ENCODE peak calls at places on chromosomes 1 and 21, in four cellular contexts. X is psoas muscle, Z is heart right ventricle, E is right cardiac atrium. S is an unnamed sample. For H3K4me1, the result is how much of the 10 kb centered on the place peaks cover.

GRCh38 chr1:243493156-243494129 is 237.6 kb downstream of the SDCCAG8 start:
- DNase-seq in X (peak), Z (no peak), E (no peak), S (no peak)

GRCh38 chr1:244049142-244049968 is 1.7 kb upstream of the ZBTB18 start:
- DNase-seq in E (peak), X (peak), Z (peak), S (peak)

GRCh38 chr1:201714542-201715276 is 114.2 kb upstream of the IPO9 start:
- DNase-seq in E (peak), Z (peak), X (peak), S (no peak)

GRCh38 chr21:38758815-38759214 is 46.9 kb upstream of the ETS2 start:
- DNase-seq in Z (no peak), X (no peak), E (no peak), S (no peak)

GRCh38 chr1:66294692-66295384 is 239.1 kb upstream of the SGIP1 start:
- DNase-seq in E (no peak), Z (no peak), X (no peak), S (no peak)

GRCh38 chr1:235470741-235471439 is 33.4 kb downstream of the B3GALNT2 start:
- DNase-seq in X (no peak), Z (no peak), E (no peak), S (no peak)

GRCh38 chr1:171763764-171764163 is 17.7 kb upstream of the METTL13 start:
- DNase-seq in X (no peak), Z (no peak), E (no peak), S (no peak)

GRCh38 chr1:40659649-40659947 is 5.9 kb downstream of the RIMS3 start:
- DNase-seq in Z (no peak), E (no peak), X (no peak), S (no peak)

GRCh38 chr1:119331915-119332314 is 36.7 kb upstream of the HAO2 start:
- DNase-seq in Z (no peak), E (no peak), X (no peak), S (no peak)

GRCh38 chr1:54996869-54997710 is 1.6 kb upstream of the BSND start:
- DNase-seq in E (no peak), Z (no peak), X (no peak), S (no peak)

GRCh38 chr1:84541679-84542078 is 32.6 kb downstream of the CTBS start:
- DNase-seq in X (no peak), E (no peak), Z (no peak), S (no peak)

GRCh38 chr1:62391369-62391971 is 45.4 kb upstream of the USP1 start:
- DNase-seq in Z (no peak), E (no peak), X (no peak), S (peak)

GRCh38 chr1:10793129-10793651 is 3.3 kb downstream of the CASZ1 start:
- DNase-seq in Z (no peak), E (no peak), X (no peak), S (no peak)

GRCh38 chr1:7407980-7408770 is 362.9 kb upstream of the VAMP3 start:
- DNase-seq in E (no peak), X (no peak), Z (no peak), S (no peak)

GRCh38 chr21:26544208-26544607 is 28.9 kb downstream of the CYYR1 start:
- DNase-seq in E (no peak), X (no peak), Z (no peak), S (no peak)

GRCh38 chr1:71857862-71858261 is 424.5 kb downstream of the NEGR1 start:
- DNase-seq in X (no peak), Z (no peak), E (no peak), S (peak)

GRCh38 chr1:205456383-205456867 is 580 bp upstream of the BLACAT1 start:
- DNase-seq in E (no peak), X (no peak), Z (no peak), S (no peak)

GRCh38 chr1:2854611-2855010 is 53.1 kb upstream of the TTC34 start:
- DNase-seq in E (peak), X (peak), Z (no peak), S (no peak)

GRCh38 chr1:2478100-2478499 is 2.0 kb downstream of the PLCH2 start:
- DNase-seq in X (no peak), E (no peak), Z (no peak), S (no peak)

GRCh38 chr1:143625886-143626285 is 345.9 kb downstream of the FAM72C start:
- DNase-seq in Z (no peak), X (no peak), E (no peak), S (no peak)

DNA sequence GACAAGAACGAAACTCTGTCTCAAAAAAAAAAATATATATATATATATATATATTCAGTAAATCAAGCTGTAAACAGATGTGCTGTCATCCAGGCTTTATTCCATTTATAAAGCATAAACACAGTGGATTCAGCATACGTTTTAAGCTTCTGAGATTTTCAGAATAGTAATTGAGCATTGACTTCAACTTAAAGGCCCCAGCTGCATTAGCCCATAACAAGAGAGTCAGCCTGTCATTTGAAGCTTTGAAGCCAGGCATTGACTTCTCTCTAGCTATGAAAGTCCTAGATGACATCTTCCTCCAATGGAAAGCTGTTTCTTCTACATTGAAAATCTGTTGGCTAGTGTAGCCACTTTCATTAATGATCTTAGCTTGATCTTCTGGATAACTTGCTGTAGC is 6.6 kb downstream of the KPNA6 start:
- DNase-seq in X (no peak), E (no peak), Z (no peak), S (no peak)
- H3K4me1 ChIP-seq in X (under half), E (under half), Z (under half), S (under half)

GRCh38 chr1:94917251-94917650 is 9.7 kb downstream of the CNN3 start:
- DNase-seq in X (no peak), E (no peak), Z (no peak), S (no peak)

GRCh38 chr1:94922756-94923465 is 4.0 kb downstream of the CNN3 start:
- DNase-seq in E (no peak), Z (no peak), X (no peak), S (no peak)

GRCh38 chr1:94920061-94920460 is 6.8 kb downstream of the CNN3 start:
- DNase-seq in Z (no peak), E (no peak), X (no peak), S (no peak)

GRCh38 chr1:94921977-94922376 is 4.9 kb downstream of the CNN3 start:
- DNase-seq in X (no peak), E (no peak), Z (no peak), S (no peak)

DNA sequence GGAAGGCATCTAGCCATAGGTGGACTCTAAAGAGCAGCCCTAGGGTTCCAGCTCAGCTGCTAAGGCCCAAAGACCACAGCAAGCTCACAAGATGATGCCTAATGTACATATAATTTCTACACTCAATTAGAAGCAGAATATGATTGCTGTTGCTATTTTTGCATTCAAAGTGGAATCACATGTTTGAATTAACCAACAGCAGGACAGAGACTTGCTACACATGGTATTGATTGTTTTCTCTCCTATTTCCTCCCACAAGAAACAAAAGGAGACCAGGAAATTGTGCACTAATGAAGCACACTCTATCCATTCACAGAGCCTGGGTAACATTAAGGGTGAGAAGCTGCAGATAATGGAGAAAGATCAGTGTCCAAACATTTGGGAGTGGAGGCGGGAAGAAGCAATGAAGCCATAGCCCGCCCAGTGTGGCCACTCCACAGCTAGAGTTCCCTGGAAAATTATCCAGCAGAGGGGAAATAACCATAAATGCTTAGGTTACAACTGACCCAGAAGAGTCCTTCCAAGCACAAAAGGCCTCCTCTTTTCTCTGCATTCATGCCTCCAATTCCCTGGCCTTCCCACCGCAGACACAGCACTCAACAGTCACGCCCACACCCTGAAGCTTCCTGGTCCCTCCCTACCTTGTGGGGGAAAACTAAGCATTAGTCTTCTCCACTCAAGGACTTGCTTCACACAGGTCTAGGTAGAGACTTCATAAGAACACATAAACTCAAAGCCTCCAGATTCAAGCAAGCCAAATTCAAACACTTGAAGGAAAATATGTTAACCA is 7.5 kb downstream of the CNN3 start:
- DNase-seq in X (no peak), E (no peak), Z (no peak), S (no peak)
- H3K4me1 ChIP-seq in X (under half), E (under half), Z (under half), S (under half)

DNA sequence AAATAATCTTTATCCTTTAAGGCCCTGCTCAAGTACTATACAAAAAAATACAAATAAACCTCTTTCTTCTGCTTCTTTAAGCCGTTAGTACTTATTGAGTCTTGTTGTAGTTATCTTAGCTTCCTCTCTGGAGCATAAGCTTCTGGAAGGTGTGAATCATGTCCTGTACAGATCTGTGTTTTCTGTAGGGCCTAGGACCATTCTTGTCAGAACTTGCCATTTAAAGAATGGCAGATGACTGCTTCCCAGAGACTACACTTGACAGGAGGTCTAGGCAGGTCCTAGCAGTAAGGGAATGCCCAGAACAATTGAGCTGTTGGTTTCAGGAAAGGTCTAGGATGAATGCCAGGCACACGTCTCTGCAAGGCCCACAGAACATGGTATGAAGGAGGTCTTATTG is 12.9 kb downstream of the NEK7 start:
- DNase-seq in Z (no peak), X (no peak), E (no peak), S (no peak)
- H3K4me1 ChIP-seq in Z (half or more), X (half or more), E (under half), S (under half)

DNA sequence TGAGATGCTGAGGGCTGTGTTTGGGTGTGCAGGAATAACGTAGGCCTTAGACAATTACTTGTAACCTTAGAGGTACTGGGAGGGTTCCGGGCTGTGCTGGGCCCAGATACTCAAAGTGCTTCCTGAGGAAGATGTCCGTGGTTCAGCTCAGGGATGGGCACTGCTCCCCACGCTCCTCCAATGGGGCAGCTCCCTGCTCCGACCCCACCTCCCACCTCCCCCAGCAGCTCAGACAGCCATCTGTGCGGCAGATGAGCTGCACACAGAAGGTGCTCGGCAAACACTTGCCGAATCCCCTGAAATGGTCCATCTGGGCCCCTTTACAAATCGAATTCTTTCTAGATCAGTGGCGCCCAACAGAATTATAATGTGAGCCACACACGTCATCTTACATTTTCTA is 242.4 kb upstream of the RAB4A start:
- DNase-seq in E (no peak), Z (no peak), X (no peak), S (no peak)
- H3K4me1 ChIP-seq in E (under half), Z (under half), X (under half), S (under half)

GRCh38 chr1:221429262-221429661 is 312.6 kb downstream of the DUSP10 start:
- DNase-seq in X (no peak), Z (no peak), E (no peak), S (no peak)
- H3K4me1 ChIP-seq in X (under half), Z (under half), E (under half), S (under half)

GRCh38 chr1:206572835-206573771 is 39.2 kb downstream of the EIF2D start:
- DNase-seq in E (no peak), Z (no peak), X (no peak), S (no peak)
- H3K4me1 ChIP-seq in E (under half), Z (under half), X (under half), S (under half)

DNA sequence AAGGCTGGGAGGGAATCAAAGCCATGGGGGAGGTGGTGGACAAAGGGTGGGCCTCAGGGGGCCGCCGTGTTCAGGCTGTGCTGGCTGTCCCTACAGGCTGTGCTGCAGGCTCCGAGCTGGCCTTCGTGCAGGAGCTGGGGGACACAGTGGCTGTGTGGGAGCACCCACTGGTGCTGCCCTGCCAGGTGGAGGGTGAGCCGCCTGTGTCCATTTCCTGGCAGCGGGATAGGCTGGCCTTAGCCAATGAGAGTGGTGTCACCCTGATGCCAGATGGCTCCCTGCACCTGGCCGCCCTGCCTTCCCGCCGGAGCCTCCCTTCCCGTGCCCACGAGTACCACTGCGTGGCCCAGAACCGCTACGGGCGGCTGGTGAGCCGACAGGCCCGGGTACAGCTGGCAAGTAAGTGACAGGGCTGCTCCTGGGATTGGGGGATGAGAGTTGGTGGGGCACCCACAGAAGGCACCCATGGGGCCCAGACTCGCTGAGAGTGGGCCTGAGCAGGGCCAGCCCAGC is 20.2 kb downstream of the SLC27A3 start:
- DNase-seq in X (peak), E (peak), Z (no peak), S (no peak)
- H3K4me1 ChIP-seq in X (under half), E (under half), Z (under half), S (under half)

DNA sequence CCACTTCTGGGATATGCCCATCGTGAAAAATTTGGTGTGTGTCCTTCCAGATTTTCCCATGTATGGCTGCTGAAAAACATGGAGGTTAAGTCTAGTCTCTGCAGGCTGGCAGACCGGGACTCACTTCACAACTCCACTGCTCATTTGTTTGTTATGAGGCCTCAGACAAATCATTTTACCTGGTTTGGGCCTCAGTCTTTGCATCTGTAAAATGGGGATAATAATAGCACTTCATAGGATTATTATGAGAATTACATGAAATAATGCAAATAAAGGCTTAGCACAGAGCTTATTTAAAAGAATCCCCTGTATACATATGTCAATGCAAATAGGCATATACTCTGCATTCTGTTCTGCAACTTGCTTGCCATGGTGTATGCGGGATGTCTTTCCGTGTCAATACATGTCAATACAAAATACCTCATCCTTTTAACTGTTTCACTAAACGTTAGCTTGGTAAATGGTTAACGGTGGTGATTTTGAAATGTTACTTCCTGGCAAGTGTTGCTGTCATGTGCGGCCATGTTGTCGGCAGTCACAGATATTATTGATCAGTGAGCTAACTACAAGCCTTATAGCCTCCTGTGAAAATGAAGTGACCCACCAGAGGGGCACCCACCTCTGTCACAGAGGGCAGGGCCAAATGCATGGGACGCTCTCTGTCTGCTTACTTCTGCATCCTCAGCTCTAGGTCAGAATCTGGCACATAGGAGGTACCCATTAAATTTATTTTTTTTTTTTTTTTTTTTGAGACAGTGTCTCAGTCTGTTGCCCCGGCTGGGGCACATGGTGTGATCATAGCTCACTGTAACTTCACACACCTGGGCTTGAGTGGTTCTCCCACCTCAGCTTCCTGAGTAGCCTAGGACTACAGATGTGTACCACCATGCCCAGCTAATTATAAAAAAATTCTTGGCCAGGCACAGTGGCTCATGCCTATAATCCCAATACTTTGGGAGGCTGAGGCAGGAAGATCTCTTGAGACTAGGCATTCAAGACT is 4.3 kb downstream of the LCK start:
- DNase-seq in X (no peak), E (no peak), Z (no peak), S (no peak)
- H3K4me1 ChIP-seq in X (under half), E (under half), Z (under half), S (under half)

S was measured in HAP-1.